ENCODE peak calls at places on chromosomes 5 and 9, in eight cellular contexts. One of them, this sample, is unnamed.

GRCh38 chr9:88065609-88066008 is 72.7 kb downstream of the SPATA31C2 start:
- ATAC-seq in central memory CD8-positive, alpha-beta T cell: no peak
- ATAC-seq in right cardiac atrium: no peak
- ATAC-seq in heart right ventricle: no peak
- ATAC-seq in stimulated activated naive CD8-positive, alpha-beta T cell treated with anti-CD3 and anti-CD28 coated beads, Interleukin-15, Interleukin-2, amounts not matched to agents 100 U/mL and 50 U/mL, for 24 hours: no peak
- ATAC-seq in IMR-90: no peak
- ATAC-seq in left cardiac atrium: no peak
- ATAC-seq in pancreas: peak; percentile 78
- ATAC-seq in this sample: no peak

GRCh38 chr5:36535837-36536236 is 70.6 kb upstream of the SLC1A3 start:
- ATAC-seq in left cardiac atrium: no peak
- ATAC-seq in heart right ventricle: peak; percentile 18
- ATAC-seq in central memory CD8-positive, alpha-beta T cell: no peak
- ATAC-seq in pancreas: no peak
- ATAC-seq in IMR-90: no peak
- ATAC-seq in stimulated activated naive CD8-positive, alpha-beta T cell treated with anti-CD3 and anti-CD28 coated beads, Interleukin-15, Interleukin-2, amounts not matched to agents 100 U/mL and 50 U/mL, for 24 hours: no peak
- ATAC-seq in right cardiac atrium: no peak
- ATAC-seq in this sample: no peak

GRCh38 chr5:98839469-98840383 is 66.3 kb downstream of the RGMB start:
- ATAC-seq in heart right ventricle: no peak
- ATAC-seq in left cardiac atrium: peak; percentile 33
- ATAC-seq in stimulated activated naive CD8-positive, alpha-beta T cell treated with anti-CD3 and anti-CD28 coated beads, Interleukin-15, Interleukin-2, amounts not matched to agents 100 U/mL and 50 U/mL, for 24 hours: peak; percentile 32
- ATAC-seq in central memory CD8-positive, alpha-beta T cell: no peak
- ATAC-seq in pancreas: peak; percentile 35
- ATAC-seq in IMR-90: no peak
- ATAC-seq in right cardiac atrium: peak; percentile 46
- ATAC-seq in this sample: no peak

GRCh38 chr9:134403682-134404301 is 77.5 kb downstream of the RXRA start:
- ATAC-seq in stimulated activated naive CD8-positive, alpha-beta T cell treated with anti-CD3 and anti-CD28 coated beads, Interleukin-15, Interleukin-2, amounts not matched to agents 100 U/mL and 50 U/mL, for 24 hours: peak; percentile 14
- ATAC-seq in left cardiac atrium: peak; percentile 14
- ATAC-seq in pancreas: peak; percentile 7
- ATAC-seq in heart right ventricle: peak; percentile 16
- ATAC-seq in central memory CD8-positive, alpha-beta T cell: peak; percentile 20
- ATAC-seq in right cardiac atrium: peak; percentile 7
- ATAC-seq in IMR-90: peak; percentile 33
- ATAC-seq in this sample: no peak

GRCh38 chr9:111352545-111352944 is 22.5 kb upstream of the OR2K2 start:
- ATAC-seq in central memory CD8-positive, alpha-beta T cell: no peak
- ATAC-seq in left cardiac atrium: no peak
- ATAC-seq in pancreas: no peak
- ATAC-seq in stimulated activated naive CD8-positive, alpha-beta T cell treated with anti-CD3 and anti-CD28 coated beads, Interleukin-15, Interleukin-2, amounts not matched to agents 100 U/mL and 50 U/mL, for 24 hours: no peak
- ATAC-seq in heart right ventricle: no peak
- ATAC-seq in right cardiac atrium: no peak
- ATAC-seq in IMR-90: no peak
- ATAC-seq in this sample: no peak

GRCh38 chr5:172453986-172454354 is 355 bp downstream of the SH3PXD2B start:
- ATAC-seq in IMR-90: peak; percentile 63
- ATAC-seq in left cardiac atrium: peak; percentile 19
- ATAC-seq in heart right ventricle: peak; percentile 12
- ATAC-seq in pancreas: peak; percentile 45
- ATAC-seq in right cardiac atrium: peak; percentile 15
- ATAC-seq in stimulated activated naive CD8-positive, alpha-beta T cell treated with anti-CD3 and anti-CD28 coated beads, Interleukin-15, Interleukin-2, amounts not matched to agents 100 U/mL and 50 U/mL, for 24 hours: no peak
- ATAC-seq in central memory CD8-positive, alpha-beta T cell: peak; percentile 57
- ATAC-seq in this sample: no peak

GRCh38 chr9:2688636-2689035 is 28.7 kb upstream of the KCNV2 start:
- ATAC-seq in stimulated activated naive CD8-positive, alpha-beta T cell treated with anti-CD3 and anti-CD28 coated beads, Interleukin-15, Interleukin-2, amounts not matched to agents 100 U/mL and 50 U/mL, for 24 hours: no peak
- ATAC-seq in central memory CD8-positive, alpha-beta T cell: no peak
- ATAC-seq in pancreas: no peak
- ATAC-seq in IMR-90: no peak
- ATAC-seq in heart right ventricle: peak; percentile 70
- ATAC-seq in right cardiac atrium: peak; percentile 29
- ATAC-seq in left cardiac atrium: no peak
- ATAC-seq in this sample: no peak

GRCh38 chr5:96901384-96901783 is 25.1 kb downstream of the ERAP2 start:
- ATAC-seq in pancreas: no peak
- ATAC-seq in right cardiac atrium: no peak
- ATAC-seq in heart right ventricle: no peak
- ATAC-seq in IMR-90: no peak
- ATAC-seq in central memory CD8-positive, alpha-beta T cell: no peak
- ATAC-seq in stimulated activated naive CD8-positive, alpha-beta T cell treated with anti-CD3 and anti-CD28 coated beads, Interleukin-15, Interleukin-2, amounts not matched to agents 100 U/mL and 50 U/mL, for 24 hours: no peak
- ATAC-seq in left cardiac atrium: no peak
- ATAC-seq in this sample: no peak

GRCh38 chr9:97529363-97530076 is 28.1 kb downstream of the TMOD1 start:
- ATAC-seq in pancreas: no peak
- ATAC-seq in right cardiac atrium: peak; percentile 75
- ATAC-seq in IMR-90: peak; percentile 24
- ATAC-seq in heart right ventricle: peak; percentile 88
- ATAC-seq in left cardiac atrium: peak; percentile 82
- ATAC-seq in central memory CD8-positive, alpha-beta T cell: no peak
- ATAC-seq in stimulated activated naive CD8-positive, alpha-beta T cell treated with anti-CD3 and anti-CD28 coated beads, Interleukin-15, Interleukin-2, amounts not matched to agents 100 U/mL and 50 U/mL, for 24 hours: peak; percentile 67
- ATAC-seq in this sample: peak; percentile 84

GRCh38 chr5:57117601-57118000 is 56.3 kb upstream of the GPBP1 start:
- ATAC-seq in IMR-90: no peak
- ATAC-seq in pancreas: no peak
- ATAC-seq in central memory CD8-positive, alpha-beta T cell: peak; percentile 93
- ATAC-seq in left cardiac atrium: no peak
- ATAC-seq in stimulated activated naive CD8-positive, alpha-beta T cell treated with anti-CD3 and anti-CD28 coated beads, Interleukin-15, Interleukin-2, amounts not matched to agents 100 U/mL and 50 U/mL, for 24 hours: peak; percentile 99
- ATAC-seq in heart right ventricle: no peak
- ATAC-seq in right cardiac atrium: no peak
- ATAC-seq in this sample: peak; percentile 73

GRCh38 chr9:96884443-96884842 is 30.1 kb upstream of the ZNF782 start:
- ATAC-seq in IMR-90: peak; percentile 85
- ATAC-seq in heart right ventricle: no peak
- ATAC-seq in pancreas: peak; percentile 29
- ATAC-seq in central memory CD8-positive, alpha-beta T cell: no peak
- ATAC-seq in right cardiac atrium: no peak
- ATAC-seq in stimulated activated naive CD8-positive, alpha-beta T cell treated with anti-CD3 and anti-CD28 coated beads, Interleukin-15, Interleukin-2, amounts not matched to agents 100 U/mL and 50 U/mL, for 24 hours: peak; percentile 40
- ATAC-seq in left cardiac atrium: peak; percentile 73
- ATAC-seq in this sample: no peak

GRCh38 chr9:89375181-89375760 is 57.0 kb downstream of the SECISBP2 start:
- ATAC-seq in IMR-90: peak; percentile 13
- ATAC-seq in right cardiac atrium: peak; percentile 25
- ATAC-seq in stimulated activated naive CD8-positive, alpha-beta T cell treated with anti-CD3 and anti-CD28 coated beads, Interleukin-15, Interleukin-2, amounts not matched to agents 100 U/mL and 50 U/mL, for 24 hours: no peak
- ATAC-seq in left cardiac atrium: no peak
- ATAC-seq in central memory CD8-positive, alpha-beta T cell: peak; percentile 17
- ATAC-seq in pancreas: peak; percentile 38
- ATAC-seq in heart right ventricle: no peak
- ATAC-seq in this sample: no peak

GRCh38 chr5:55418994-55419991 is 111.5 kb downstream of the MTREX start:
- ATAC-seq in right cardiac atrium: no peak
- ATAC-seq in pancreas: peak; percentile 29
- ATAC-seq in central memory CD8-positive, alpha-beta T cell: no peak
- ATAC-seq in heart right ventricle: peak; percentile 36
- ATAC-seq in left cardiac atrium: no peak
- ATAC-seq in stimulated activated naive CD8-positive, alpha-beta T cell treated with anti-CD3 and anti-CD28 coated beads, Interleukin-15, Interleukin-2, amounts not matched to agents 100 U/mL and 50 U/mL, for 24 hours: no peak
- ATAC-seq in IMR-90: peak; percentile 67
- ATAC-seq in this sample: no peak

GRCh38 chr9:100575765-100576368 is 2.0 kb upstream of the CAVIN4 start:
- ATAC-seq in IMR-90: peak; percentile 70
- ATAC-seq in stimulated activated naive CD8-positive, alpha-beta T cell treated with anti-CD3 and anti-CD28 coated beads, Interleukin-15, Interleukin-2, amounts not matched to agents 100 U/mL and 50 U/mL, for 24 hours: no peak
- ATAC-seq in pancreas: no peak
- ATAC-seq in left cardiac atrium: no peak
- ATAC-seq in heart right ventricle: no peak
- ATAC-seq in central memory CD8-positive, alpha-beta T cell: no peak
- ATAC-seq in right cardiac atrium: no peak
- ATAC-seq in this sample: no peak

GRCh38 chr9:123710299-123710698 is 219.6 kb downstream of the DENND1A start:
- ATAC-seq in stimulated activated naive CD8-positive, alpha-beta T cell treated with anti-CD3 and anti-CD28 coated beads, Interleukin-15, Interleukin-2, amounts not matched to agents 100 U/mL and 50 U/mL, for 24 hours: no peak
- ATAC-seq in heart right ventricle: no peak
- ATAC-seq in IMR-90: peak; percentile 89
- ATAC-seq in pancreas: no peak
- ATAC-seq in right cardiac atrium: no peak
- ATAC-seq in central memory CD8-positive, alpha-beta T cell: no peak
- ATAC-seq in left cardiac atrium: peak; percentile 21
- ATAC-seq in this sample: no peak

GRCh38 chr9:137550241-137550621 is at the start of gene PNPLA7:
- ATAC-seq in central memory CD8-positive, alpha-beta T cell: no peak
- ATAC-seq in right cardiac atrium: peak; percentile 85
- ATAC-seq in heart right ventricle: peak; percentile 89
- ATAC-seq in pancreas: peak; percentile 86
- ATAC-seq in left cardiac atrium: peak; percentile 80
- ATAC-seq in stimulated activated naive CD8-positive, alpha-beta T cell treated with anti-CD3 and anti-CD28 coated beads, Interleukin-15, Interleukin-2, amounts not matched to agents 100 U/mL and 50 U/mL, for 24 hours: no peak
- ATAC-seq in IMR-90: peak; percentile 28
- ATAC-seq in this sample: no peak

GRCh38 chr9:85416720-85417119 is 325.0 kb downstream of the AGTPBP1 start:
- ATAC-seq in heart right ventricle: no peak
- ATAC-seq in IMR-90: no peak
- ATAC-seq in stimulated activated naive CD8-positive, alpha-beta T cell treated with anti-CD3 and anti-CD28 coated beads, Interleukin-15, Interleukin-2, amounts not matched to agents 100 U/mL and 50 U/mL, for 24 hours: no peak
- ATAC-seq in pancreas: no peak
- ATAC-seq in central memory CD8-positive, alpha-beta T cell: no peak
- ATAC-seq in left cardiac atrium: no peak
- ATAC-seq in right cardiac atrium: no peak
- ATAC-seq in this sample: no peak

GRCh38 chr5:163564321-163564924 is 59.0 kb downstream of the MAT2B start:
- ATAC-seq in pancreas: peak; percentile 83
- ATAC-seq in IMR-90: peak; percentile 68
- ATAC-seq in right cardiac atrium: peak; percentile 46
- ATAC-seq in stimulated activated naive CD8-positive, alpha-beta T cell treated with anti-CD3 and anti-CD28 coated beads, Interleukin-15, Interleukin-2, amounts not matched to agents 100 U/mL and 50 U/mL, for 24 hours: no peak
- ATAC-seq in central memory CD8-positive, alpha-beta T cell: no peak
- ATAC-seq in heart right ventricle: no peak
- ATAC-seq in left cardiac atrium: peak; percentile 50
- ATAC-seq in this sample: no peak

GRCh38 chr5:118397231-118397630 is 591.1 kb downstream of the DTWD2 start:
- ATAC-seq in stimulated activated naive CD8-positive, alpha-beta T cell treated with anti-CD3 and anti-CD28 coated beads, Interleukin-15, Interleukin-2, amounts not matched to agents 100 U/mL and 50 U/mL, for 24 hours: no peak
- ATAC-seq in IMR-90: no peak
- ATAC-seq in left cardiac atrium: no peak
- ATAC-seq in pancreas: no peak
- ATAC-seq in right cardiac atrium: no peak
- ATAC-seq in heart right ventricle: no peak
- ATAC-seq in central memory CD8-positive, alpha-beta T cell: no peak
- ATAC-seq in this sample: no peak

GRCh38 chr9:129665008-129665771 is at the start of gene PRRX2:
- ATAC-seq in right cardiac atrium: peak; percentile 67
- ATAC-seq in pancreas: peak; percentile 25
- ATAC-seq in central memory CD8-positive, alpha-beta T cell: peak; percentile 49
- ATAC-seq in stimulated activated naive CD8-positive, alpha-beta T cell treated with anti-CD3 and anti-CD28 coated beads, Interleukin-15, Interleukin-2, amounts not matched to agents 100 U/mL and 50 U/mL, for 24 hours: peak; percentile 60
- ATAC-seq in left cardiac atrium: peak; percentile 72
- ATAC-seq in IMR-90: peak; percentile 77
- ATAC-seq in heart right ventricle: peak; percentile 46
- ATAC-seq in this sample: peak; percentile 58

GRCh38 chr5:142749321-142749720 is 20.9 kb upstream of the ARHGAP26 start:
- ATAC-seq in right cardiac atrium: no peak
- ATAC-seq in stimulated activated naive CD8-positive, alpha-beta T cell treated with anti-CD3 and anti-CD28 coated beads, Interleukin-15, Interleukin-2, amounts not matched to agents 100 U/mL and 50 U/mL, for 24 hours: peak; percentile 58
- ATAC-seq in left cardiac atrium: peak; percentile 47
- ATAC-seq in pancreas: peak; percentile 35
- ATAC-seq in central memory CD8-positive, alpha-beta T cell: no peak
- ATAC-seq in heart right ventricle: no peak
- ATAC-seq in IMR-90: peak; percentile 57
- ATAC-seq in this sample: peak; percentile 41

GRCh38 chr9:27451207-27451792 is 72.8 kb upstream of the IFNK start:
- ATAC-seq in left cardiac atrium: no peak
- ATAC-seq in IMR-90: no peak
- ATAC-seq in right cardiac atrium: no peak
- ATAC-seq in central memory CD8-positive, alpha-beta T cell: no peak
- ATAC-seq in pancreas: no peak
- ATAC-seq in heart right ventricle: no peak
- ATAC-seq in stimulated activated naive CD8-positive, alpha-beta T cell treated with anti-CD3 and anti-CD28 coated beads, Interleukin-15, Interleukin-2, amounts not matched to agents 100 U/mL and 50 U/mL, for 24 hours: no peak
- ATAC-seq in this sample: no peak

GRCh38 chr5:14268236-14268701 is 125.1 kb downstream of the TRIO start:
- ATAC-seq in heart right ventricle: peak; percentile 14
- ATAC-seq in right cardiac atrium: peak; percentile 66
- ATAC-seq in left cardiac atrium: peak; percentile 71
- ATAC-seq in pancreas: no peak
- ATAC-seq in central memory CD8-positive, alpha-beta T cell: no peak
- ATAC-seq in stimulated activated naive CD8-positive, alpha-beta T cell treated with anti-CD3 and anti-CD28 coated beads, Interleukin-15, Interleukin-2, amounts not matched to agents 100 U/mL and 50 U/mL, for 24 hours: no peak
- ATAC-seq in IMR-90: peak; percentile 13
- ATAC-seq in this sample: no peak

GRCh38 chr5:135303582-135304173 is 95.4 kb downstream of the MACROH2A1 start:
- ATAC-seq in pancreas: no peak
- ATAC-seq in IMR-90: no peak
- ATAC-seq in central memory CD8-positive, alpha-beta T cell: no peak
- ATAC-seq in left cardiac atrium: no peak
- ATAC-seq in right cardiac atrium: no peak
- ATAC-seq in stimulated activated naive CD8-positive, alpha-beta T cell treated with anti-CD3 and anti-CD28 coated beads, Interleukin-15, Interleukin-2, amounts not matched to agents 100 U/mL and 50 U/mL, for 24 hours: no peak
- ATAC-seq in heart right ventricle: no peak
- ATAC-seq in this sample: no peak

GRCh38 chr5:181235689-181236366 is 7.9 kb downstream of the RACK1 start:
- ATAC-seq in central memory CD8-positive, alpha-beta T cell: no peak
- ATAC-seq in heart right ventricle: no peak
- ATAC-seq in right cardiac atrium: no peak
- ATAC-seq in stimulated activated naive CD8-positive, alpha-beta T cell treated with anti-CD3 and anti-CD28 coated beads, Interleukin-15, Interleukin-2, amounts not matched to agents 100 U/mL and 50 U/mL, for 24 hours: no peak
- ATAC-seq in left cardiac atrium: no peak
- ATAC-seq in IMR-90: no peak
- ATAC-seq in pancreas: no peak
- ATAC-seq in this sample: no peak

GRCh38 chr5:66872688-66873333 is 276.6 kb downstream of the MAST4 start:
- ATAC-seq in right cardiac atrium: no peak
- ATAC-seq in IMR-90: no peak
- ATAC-seq in central memory CD8-positive, alpha-beta T cell: no peak
- ATAC-seq in pancreas: no peak
- ATAC-seq in stimulated activated naive CD8-positive, alpha-beta T cell treated with anti-CD3 and anti-CD28 coated beads, Interleukin-15, Interleukin-2, amounts not matched to agents 100 U/mL and 50 U/mL, for 24 hours: no peak
- ATAC-seq in heart right ventricle: no peak
- ATAC-seq in left cardiac atrium: no peak
- ATAC-seq in this sample: no peak

GRCh38 chr5:172849636-172850453 is 15.8 kb downstream of the ERGIC1 start:
- ATAC-seq in stimulated activated naive CD8-positive, alpha-beta T cell treated with anti-CD3 and anti-CD28 coated beads, Interleukin-15, Interleukin-2, amounts not matched to agents 100 U/mL and 50 U/mL, for 24 hours: peak; percentile 25
- ATAC-seq in right cardiac atrium: peak; percentile 49
- ATAC-seq in heart right ventricle: no peak
- ATAC-seq in central memory CD8-positive, alpha-beta T cell: no peak
- ATAC-seq in pancreas: peak; percentile 53
- ATAC-seq in IMR-90: no peak
- ATAC-seq in left cardiac atrium: no peak
- ATAC-seq in this sample: peak; percentile 13

GRCh38 chr5:54717870-54718269 is 200.3 kb downstream of the SNX18 start:
- ATAC-seq in IMR-90: no peak
- ATAC-seq in left cardiac atrium: no peak
- ATAC-seq in heart right ventricle: no peak
- ATAC-seq in right cardiac atrium: no peak
- ATAC-seq in pancreas: no peak
- ATAC-seq in stimulated activated naive CD8-positive, alpha-beta T cell treated with anti-CD3 and anti-CD28 coated beads, Interleukin-15, Interleukin-2, amounts not matched to agents 100 U/mL and 50 U/mL, for 24 hours: peak; percentile 65
- ATAC-seq in central memory CD8-positive, alpha-beta T cell: peak; percentile 80
- ATAC-seq in this sample: peak; percentile 88

GRCh38 chr5:31639488-31640011 is 619 bp downstream of the PDZD2 start:
- ATAC-seq in left cardiac atrium: peak; percentile 3
- ATAC-seq in pancreas: no peak
- ATAC-seq in right cardiac atrium: peak; percentile 9
- ATAC-seq in heart right ventricle: peak; percentile 26
- ATAC-seq in stimulated activated naive CD8-positive, alpha-beta T cell treated with anti-CD3 and anti-CD28 coated beads, Interleukin-15, Interleukin-2, amounts not matched to agents 100 U/mL and 50 U/mL, for 24 hours: no peak
- ATAC-seq in IMR-90: no peak
- ATAC-seq in central memory CD8-positive, alpha-beta T cell: peak; percentile 11
- ATAC-seq in this sample: no peak

GRCh38 chr5:151258771-151259170 is 5.8 kb downstream of the GM2A start:
- ATAC-seq in pancreas: no peak
- ATAC-seq in left cardiac atrium: no peak
- ATAC-seq in heart right ventricle: no peak
- ATAC-seq in IMR-90: no peak
- ATAC-seq in right cardiac atrium: no peak
- ATAC-seq in stimulated activated naive CD8-positive, alpha-beta T cell treated with anti-CD3 and anti-CD28 coated beads, Interleukin-15, Interleukin-2, amounts not matched to agents 100 U/mL and 50 U/mL, for 24 hours: peak; percentile 21
- ATAC-seq in central memory CD8-positive, alpha-beta T cell: no peak
- ATAC-seq in this sample: peak; percentile 14

GRCh38 chr5:43997647-43998251 is 391.5 kb downstream of the FGF10 start:
- ATAC-seq in central memory CD8-positive, alpha-beta T cell: no peak
- ATAC-seq in left cardiac atrium: no peak
- ATAC-seq in stimulated activated naive CD8-positive, alpha-beta T cell treated with anti-CD3 and anti-CD28 coated beads, Interleukin-15, Interleukin-2, amounts not matched to agents 100 U/mL and 50 U/mL, for 24 hours: no peak
- ATAC-seq in heart right ventricle: no peak
- ATAC-seq in pancreas: peak; percentile 62
- ATAC-seq in right cardiac atrium: no peak
- ATAC-seq in IMR-90: peak; percentile 83
- ATAC-seq in this sample: no peak

GRCh38 chr5:80117446-80117845 is 82.3 kb downstream of the THBS4 start:
- ATAC-seq in stimulated activated naive CD8-positive, alpha-beta T cell treated with anti-CD3 and anti-CD28 coated beads, Interleukin-15, Interleukin-2, amounts not matched to agents 100 U/mL and 50 U/mL, for 24 hours: no peak
- ATAC-seq in IMR-90: no peak
- ATAC-seq in pancreas: no peak
- ATAC-seq in central memory CD8-positive, alpha-beta T cell: no peak
- ATAC-seq in left cardiac atrium: no peak
- ATAC-seq in heart right ventricle: no peak
- ATAC-seq in right cardiac atrium: no peak
- ATAC-seq in this sample: no peak

This sample was measured in activated CD4-positive, CD25-positive, alpha-beta regulatory T cell treated with anti-CD3 and anti-CD28 coated beads, Interleukin-2, amount 50 U/mL, for 24 hours.